ENCODE peak calls at places on chromosomes 2 and 18, in ten cellular contexts. One of them, this sample, is unnamed.

GRCh38 chr2:173087793-173088493 is 12.3 kb downstream of the MAP3K20 start:
- DNase-seq in hepatocyte: no peak
- DNase-seq in NCI-H345: peak
- DNase-seq in SHP77 treated with DMSO at 0.1 percent for 48 hours: no peak
- DNase-seq in amniotic stem cell: no peak
- DNase-seq in RPMI8226: no peak
- DNase-seq in D341Med: no peak
- DNase-seq in H4: peak
- DNase-seq in stimulated activated naive B cell treated with anti-CD40 and anti-IgM and Interleukin-4, amounts not matched to agents 10 μg/mL and 1 μg/mL and 100 μg/mL, for 72 hours: no peak
- DNase-seq in ELR: no peak
- DNase-seq in this sample: no peak

GRCh38 chr18:3480827-3481226 is 30.9 kb downstream of the TGIF1 start:
- DNase-seq in hepatocyte: no peak
- DNase-seq in NCI-H345: no peak
- DNase-seq in SHP77 treated with DMSO at 0.1 percent for 48 hours: no peak
- DNase-seq in amniotic stem cell: no peak
- DNase-seq in RPMI8226: no peak
- DNase-seq in D341Med: no peak
- DNase-seq in H4: no peak
- DNase-seq in stimulated activated naive B cell treated with anti-CD40 and anti-IgM and Interleukin-4, amounts not matched to agents 10 μg/mL and 1 μg/mL and 100 μg/mL, for 72 hours: no peak
- DNase-seq in ELR: no peak
- DNase-seq in this sample: no peak

GRCh38 chr2:182554950-182555349 is 128.1 kb upstream of the PDE1A start:
- DNase-seq in hepatocyte: no peak
- DNase-seq in NCI-H345: no peak
- DNase-seq in SHP77 treated with DMSO at 0.1 percent for 48 hours: no peak
- DNase-seq in amniotic stem cell: no peak
- DNase-seq in RPMI8226: no peak
- DNase-seq in D341Med: no peak
- DNase-seq in H4: peak
- DNase-seq in stimulated activated naive B cell treated with anti-CD40 and anti-IgM and Interleukin-4, amounts not matched to agents 10 μg/mL and 1 μg/mL and 100 μg/mL, for 72 hours: no peak
- DNase-seq in ELR: no peak
- DNase-seq in this sample: no peak

GRCh38 chr2:98790221-98790620 is 59.3 kb upstream of the MGAT4A start:
- DNase-seq in hepatocyte: no peak
- DNase-seq in NCI-H345: no peak
- DNase-seq in SHP77 treated with DMSO at 0.1 percent for 48 hours: no peak
- DNase-seq in amniotic stem cell: no peak
- DNase-seq in RPMI8226: no peak
- DNase-seq in D341Med: no peak
- DNase-seq in H4: no peak
- DNase-seq in stimulated activated naive B cell treated with anti-CD40 and anti-IgM and Interleukin-4, amounts not matched to agents 10 μg/mL and 1 μg/mL and 100 μg/mL, for 72 hours: no peak
- DNase-seq in ELR: no peak
- DNase-seq in this sample: no peak

GRCh38 chr2:160427629-160428424 is 65.8 kb downstream of the RBMS1 start:
- DNase-seq in hepatocyte: no peak
- DNase-seq in NCI-H345: no peak
- DNase-seq in SHP77 treated with DMSO at 0.1 percent for 48 hours: no peak
- DNase-seq in amniotic stem cell: peak
- DNase-seq in RPMI8226: peak
- DNase-seq in D341Med: no peak
- DNase-seq in H4: peak
- DNase-seq in stimulated activated naive B cell treated with anti-CD40 and anti-IgM and Interleukin-4, amounts not matched to agents 10 μg/mL and 1 μg/mL and 100 μg/mL, for 72 hours: no peak
- DNase-seq in ELR: peak
- DNase-seq in this sample: no peak

GRCh38 chr2:12277305-12278034 is 439.3 kb upstream of the TRIB2 start:
- DNase-seq in hepatocyte: peak
- DNase-seq in NCI-H345: no peak
- DNase-seq in SHP77 treated with DMSO at 0.1 percent for 48 hours: no peak
- DNase-seq in amniotic stem cell: no peak
- DNase-seq in RPMI8226: no peak
- DNase-seq in D341Med: no peak
- DNase-seq in H4: no peak
- DNase-seq in stimulated activated naive B cell treated with anti-CD40 and anti-IgM and Interleukin-4, amounts not matched to agents 10 μg/mL and 1 μg/mL and 100 μg/mL, for 72 hours: no peak
- DNase-seq in ELR: no peak
- DNase-seq in this sample: no peak

GRCh38 chr18:8559612-8560011 is 49.6 kb upstream of the RAB12 start:
- DNase-seq in hepatocyte: no peak
- DNase-seq in NCI-H345: peak
- DNase-seq in SHP77 treated with DMSO at 0.1 percent for 48 hours: no peak
- DNase-seq in amniotic stem cell: no peak
- DNase-seq in RPMI8226: no peak
- DNase-seq in D341Med: no peak
- DNase-seq in H4: no peak
- DNase-seq in stimulated activated naive B cell treated with anti-CD40 and anti-IgM and Interleukin-4, amounts not matched to agents 10 μg/mL and 1 μg/mL and 100 μg/mL, for 72 hours: no peak
- DNase-seq in ELR: peak
- DNase-seq in this sample: no peak

GRCh38 chr2:10501980-10502802 is 54.1 kb upstream of the ODC1 start:
- DNase-seq in hepatocyte: no peak
- DNase-seq in NCI-H345: no peak
- DNase-seq in SHP77 treated with DMSO at 0.1 percent for 48 hours: no peak
- DNase-seq in amniotic stem cell: no peak
- DNase-seq in RPMI8226: no peak
- DNase-seq in D341Med: no peak
- DNase-seq in H4: no peak
- DNase-seq in stimulated activated naive B cell treated with anti-CD40 and anti-IgM and Interleukin-4, amounts not matched to agents 10 μg/mL and 1 μg/mL and 100 μg/mL, for 72 hours: no peak
- DNase-seq in ELR: no peak
- DNase-seq in this sample: no peak

GRCh38 chr2:134581877-134582546 is 136.8 kb downstream of the TMEM163 start:
- DNase-seq in hepatocyte: no peak
- DNase-seq in NCI-H345: no peak
- DNase-seq in SHP77 treated with DMSO at 0.1 percent for 48 hours: no peak
- DNase-seq in amniotic stem cell: no peak
- DNase-seq in RPMI8226: peak
- DNase-seq in D341Med: no peak
- DNase-seq in H4: no peak
- DNase-seq in stimulated activated naive B cell treated with anti-CD40 and anti-IgM and Interleukin-4, amounts not matched to agents 10 μg/mL and 1 μg/mL and 100 μg/mL, for 72 hours: no peak
- DNase-seq in ELR: no peak
- DNase-seq in this sample: no peak

GRCh38 chr18:45935591-45936335 is 31.4 kb downstream of the EPG5 start:
- DNase-seq in hepatocyte: no peak
- DNase-seq in NCI-H345: no peak
- DNase-seq in SHP77 treated with DMSO at 0.1 percent for 48 hours: no peak
- DNase-seq in amniotic stem cell: no peak
- DNase-seq in RPMI8226: no peak
- DNase-seq in D341Med: no peak
- DNase-seq in H4: no peak
- DNase-seq in stimulated activated naive B cell treated with anti-CD40 and anti-IgM and Interleukin-4, amounts not matched to agents 10 μg/mL and 1 μg/mL and 100 μg/mL, for 72 hours: no peak
- DNase-seq in ELR: peak
- DNase-seq in this sample: no peak

GRCh38 chr18:68234115-68234514 is 480.8 kb downstream of the TMX3 start:
- DNase-seq in hepatocyte: no peak
- DNase-seq in NCI-H345: no peak
- DNase-seq in SHP77 treated with DMSO at 0.1 percent for 48 hours: no peak
- DNase-seq in amniotic stem cell: no peak
- DNase-seq in RPMI8226: no peak
- DNase-seq in D341Med: no peak
- DNase-seq in H4: no peak
- DNase-seq in stimulated activated naive B cell treated with anti-CD40 and anti-IgM and Interleukin-4, amounts not matched to agents 10 μg/mL and 1 μg/mL and 100 μg/mL, for 72 hours: no peak
- DNase-seq in ELR: no peak
- DNase-seq in this sample: no peak

GRCh38 chr2:226792155-226792871 is 7.3 kb downstream of the IRS1 start:
- DNase-seq in hepatocyte: peak
- DNase-seq in NCI-H345: no peak
- DNase-seq in SHP77 treated with DMSO at 0.1 percent for 48 hours: peak
- DNase-seq in amniotic stem cell: no peak
- DNase-seq in RPMI8226: no peak
- DNase-seq in D341Med: no peak
- DNase-seq in H4: no peak
- DNase-seq in stimulated activated naive B cell treated with anti-CD40 and anti-IgM and Interleukin-4, amounts not matched to agents 10 μg/mL and 1 μg/mL and 100 μg/mL, for 72 hours: no peak
- DNase-seq in ELR: peak
- DNase-seq in this sample: no peak

GRCh38 chr2:129587426-129588064 is 391.9 kb upstream of the RAB6C start:
- DNase-seq in hepatocyte: no peak
- DNase-seq in NCI-H345: no peak
- DNase-seq in SHP77 treated with DMSO at 0.1 percent for 48 hours: no peak
- DNase-seq in amniotic stem cell: no peak
- DNase-seq in RPMI8226: no peak
- DNase-seq in D341Med: no peak
- DNase-seq in H4: no peak
- DNase-seq in stimulated activated naive B cell treated with anti-CD40 and anti-IgM and Interleukin-4, amounts not matched to agents 10 μg/mL and 1 μg/mL and 100 μg/mL, for 72 hours: no peak
- DNase-seq in ELR: no peak
- DNase-seq in this sample: no peak

GRCh38 chr2:238256111-238256510 is 16.3 kb upstream of the HES6 start:
- DNase-seq in hepatocyte: no peak
- DNase-seq in NCI-H345: no peak
- DNase-seq in SHP77 treated with DMSO at 0.1 percent for 48 hours: no peak
- DNase-seq in amniotic stem cell: no peak
- DNase-seq in RPMI8226: no peak
- DNase-seq in D341Med: no peak
- DNase-seq in H4: no peak
- DNase-seq in stimulated activated naive B cell treated with anti-CD40 and anti-IgM and Interleukin-4, amounts not matched to agents 10 μg/mL and 1 μg/mL and 100 μg/mL, for 72 hours: no peak
- DNase-seq in ELR: no peak
- DNase-seq in this sample: no peak

GRCh38 chr2:232982926-232983668 is 30.0 kb downstream of the NGEF start:
- DNase-seq in hepatocyte: no peak
- DNase-seq in NCI-H345: no peak
- DNase-seq in SHP77 treated with DMSO at 0.1 percent for 48 hours: no peak
- DNase-seq in amniotic stem cell: no peak
- DNase-seq in RPMI8226: no peak
- DNase-seq in D341Med: no peak
- DNase-seq in H4: no peak
- DNase-seq in stimulated activated naive B cell treated with anti-CD40 and anti-IgM and Interleukin-4, amounts not matched to agents 10 μg/mL and 1 μg/mL and 100 μg/mL, for 72 hours: no peak
- DNase-seq in ELR: no peak
- DNase-seq in this sample: no peak

GRCh38 chr18:5298156-5298852 is 2.8 kb upstream of the ZBTB14 start:
- DNase-seq in hepatocyte: no peak
- DNase-seq in NCI-H345: no peak
- DNase-seq in SHP77 treated with DMSO at 0.1 percent for 48 hours: no peak
- DNase-seq in amniotic stem cell: no peak
- DNase-seq in RPMI8226: no peak
- DNase-seq in D341Med: no peak
- DNase-seq in H4: no peak
- DNase-seq in stimulated activated naive B cell treated with anti-CD40 and anti-IgM and Interleukin-4, amounts not matched to agents 10 μg/mL and 1 μg/mL and 100 μg/mL, for 72 hours: no peak
- DNase-seq in ELR: no peak
- DNase-seq in this sample: no peak

GRCh38 chr2:215189393-215189792 is 51.0 kb upstream of the ABCA12 start:
- DNase-seq in hepatocyte: no peak
- DNase-seq in NCI-H345: no peak
- DNase-seq in SHP77 treated with DMSO at 0.1 percent for 48 hours: no peak
- DNase-seq in amniotic stem cell: no peak
- DNase-seq in RPMI8226: no peak
- DNase-seq in D341Med: no peak
- DNase-seq in H4: no peak
- DNase-seq in stimulated activated naive B cell treated with anti-CD40 and anti-IgM and Interleukin-4, amounts not matched to agents 10 μg/mL and 1 μg/mL and 100 μg/mL, for 72 hours: no peak
- DNase-seq in ELR: no peak
- DNase-seq in this sample: no peak

GRCh38 chr2:231687133-231687852 is 21.0 kb upstream of the PTMA start:
- DNase-seq in hepatocyte: peak
- DNase-seq in NCI-H345: peak
- DNase-seq in SHP77 treated with DMSO at 0.1 percent for 48 hours: peak
- DNase-seq in amniotic stem cell: no peak
- DNase-seq in RPMI8226: peak
- DNase-seq in D341Med: peak
- DNase-seq in H4: no peak
- DNase-seq in stimulated activated naive B cell treated with anti-CD40 and anti-IgM and Interleukin-4, amounts not matched to agents 10 μg/mL and 1 μg/mL and 100 μg/mL, for 72 hours: peak
- DNase-seq in ELR: peak
- DNase-seq in this sample: no peak

GRCh38 chr2:33607905-33608304 is 8.8 kb upstream of the FAM98A start:
- DNase-seq in hepatocyte: no peak
- DNase-seq in NCI-H345: no peak
- DNase-seq in SHP77 treated with DMSO at 0.1 percent for 48 hours: no peak
- DNase-seq in amniotic stem cell: no peak
- DNase-seq in RPMI8226: no peak
- DNase-seq in D341Med: no peak
- DNase-seq in H4: no peak
- DNase-seq in stimulated activated naive B cell treated with anti-CD40 and anti-IgM and Interleukin-4, amounts not matched to agents 10 μg/mL and 1 μg/mL and 100 μg/mL, for 72 hours: no peak
- DNase-seq in ELR: no peak
- DNase-seq in this sample: no peak

GRCh38 chr2:241118727-241119505 is 16.8 kb upstream of the MTERF4 start:
- DNase-seq in hepatocyte: no peak
- DNase-seq in NCI-H345: no peak
- DNase-seq in SHP77 treated with DMSO at 0.1 percent for 48 hours: no peak
- DNase-seq in amniotic stem cell: no peak
- DNase-seq in RPMI8226: no peak
- DNase-seq in D341Med: no peak
- DNase-seq in H4: no peak
- DNase-seq in stimulated activated naive B cell treated with anti-CD40 and anti-IgM and Interleukin-4, amounts not matched to agents 10 μg/mL and 1 μg/mL and 100 μg/mL, for 72 hours: no peak
- DNase-seq in ELR: no peak
- DNase-seq in this sample: no peak

GRCh38 chr2:183029219-183029618 is 9.0 kb downstream of the NCKAP1 start:
- DNase-seq in hepatocyte: no peak
- DNase-seq in NCI-H345: no peak
- DNase-seq in SHP77 treated with DMSO at 0.1 percent for 48 hours: no peak
- DNase-seq in amniotic stem cell: no peak
- DNase-seq in RPMI8226: no peak
- DNase-seq in D341Med: no peak
- DNase-seq in H4: no peak
- DNase-seq in stimulated activated naive B cell treated with anti-CD40 and anti-IgM and Interleukin-4, amounts not matched to agents 10 μg/mL and 1 μg/mL and 100 μg/mL, for 72 hours: no peak
- DNase-seq in ELR: no peak
- DNase-seq in this sample: no peak

GRCh38 chr2:223101340-223102039 is 49.5 kb downstream of the KCNE4 start:
- DNase-seq in hepatocyte: peak
- DNase-seq in NCI-H345: peak
- DNase-seq in SHP77 treated with DMSO at 0.1 percent for 48 hours: peak
- DNase-seq in amniotic stem cell: no peak
- DNase-seq in RPMI8226: no peak
- DNase-seq in D341Med: peak
- DNase-seq in H4: peak
- DNase-seq in stimulated activated naive B cell treated with anti-CD40 and anti-IgM and Interleukin-4, amounts not matched to agents 10 μg/mL and 1 μg/mL and 100 μg/mL, for 72 hours: no peak
- DNase-seq in ELR: peak
- DNase-seq in this sample: no peak

GRCh38 chr2:241070811-241071676 is 31.0 kb downstream of the MTERF4 start:
- DNase-seq in hepatocyte: no peak
- DNase-seq in NCI-H345: no peak
- DNase-seq in SHP77 treated with DMSO at 0.1 percent for 48 hours: no peak
- DNase-seq in amniotic stem cell: no peak
- DNase-seq in RPMI8226: no peak
- DNase-seq in D341Med: peak
- DNase-seq in H4: no peak
- DNase-seq in stimulated activated naive B cell treated with anti-CD40 and anti-IgM and Interleukin-4, amounts not matched to agents 10 μg/mL and 1 μg/mL and 100 μg/mL, for 72 hours: no peak
- DNase-seq in ELR: no peak
- DNase-seq in this sample: no peak

GRCh38 chr18:60888225-60888624 is 445.0 kb upstream of the CDH20 start:
- DNase-seq in hepatocyte: no peak
- DNase-seq in NCI-H345: no peak
- DNase-seq in SHP77 treated with DMSO at 0.1 percent for 48 hours: no peak
- DNase-seq in amniotic stem cell: no peak
- DNase-seq in RPMI8226: no peak
- DNase-seq in D341Med: no peak
- DNase-seq in H4: no peak
- DNase-seq in stimulated activated naive B cell treated with anti-CD40 and anti-IgM and Interleukin-4, amounts not matched to agents 10 μg/mL and 1 μg/mL and 100 μg/mL, for 72 hours: no peak
- DNase-seq in ELR: no peak
- DNase-seq in this sample: no peak

GRCh38 chr2:196101325-196101981 is 32.8 kb upstream of the DNAH7 start:
- DNase-seq in hepatocyte: no peak
- DNase-seq in NCI-H345: no peak
- DNase-seq in SHP77 treated with DMSO at 0.1 percent for 48 hours: no peak
- DNase-seq in amniotic stem cell: no peak
- DNase-seq in RPMI8226: peak
- DNase-seq in D341Med: no peak
- DNase-seq in H4: no peak
- DNase-seq in stimulated activated naive B cell treated with anti-CD40 and anti-IgM and Interleukin-4, amounts not matched to agents 10 μg/mL and 1 μg/mL and 100 μg/mL, for 72 hours: peak
- DNase-seq in ELR: peak
- DNase-seq in this sample: no peak

GRCh38 chr18:26504831-26505230 is 43.5 kb downstream of the KCTD1 start:
- DNase-seq in hepatocyte: no peak
- DNase-seq in NCI-H345: peak
- DNase-seq in SHP77 treated with DMSO at 0.1 percent for 48 hours: no peak
- DNase-seq in amniotic stem cell: no peak
- DNase-seq in RPMI8226: no peak
- DNase-seq in D341Med: no peak
- DNase-seq in H4: no peak
- DNase-seq in stimulated activated naive B cell treated with anti-CD40 and anti-IgM and Interleukin-4, amounts not matched to agents 10 μg/mL and 1 μg/mL and 100 μg/mL, for 72 hours: no peak
- DNase-seq in ELR: no peak
- DNase-seq in this sample: no peak

GRCh38 chr2:27723372-27724144 is 48.0 kb upstream of the MRPL33 start:
- DNase-seq in hepatocyte: peak
- DNase-seq in NCI-H345: peak
- DNase-seq in SHP77 treated with DMSO at 0.1 percent for 48 hours: peak
- DNase-seq in amniotic stem cell: peak
- DNase-seq in RPMI8226: peak
- DNase-seq in D341Med: peak
- DNase-seq in H4: peak
- DNase-seq in stimulated activated naive B cell treated with anti-CD40 and anti-IgM and Interleukin-4, amounts not matched to agents 10 μg/mL and 1 μg/mL and 100 μg/mL, for 72 hours: no peak
- DNase-seq in ELR: peak
- DNase-seq in this sample: no peak

GRCh38 chr2:234491897-234492296 is 5.0 kb downstream of the ARL4C start:
- DNase-seq in hepatocyte: no peak
- DNase-seq in NCI-H345: no peak
- DNase-seq in SHP77 treated with DMSO at 0.1 percent for 48 hours: no peak
- DNase-seq in amniotic stem cell: no peak
- DNase-seq in RPMI8226: no peak
- DNase-seq in D341Med: no peak
- DNase-seq in H4: no peak
- DNase-seq in stimulated activated naive B cell treated with anti-CD40 and anti-IgM and Interleukin-4, amounts not matched to agents 10 μg/mL and 1 μg/mL and 100 μg/mL, for 72 hours: no peak
- DNase-seq in ELR: no peak
- DNase-seq in this sample: no peak

This sample was measured in cerebellar nuclear complex.